ENCODE peak calls at places on chromosomes 7 and 10, in seven cellular contexts. One of them, this sample, is unnamed.

GRCh38 chr10:29522038-29522855 is 112.5 kb downstream of the SVIL start:
- DNase-seq in mesothelial cell of epicardium: no peak
- DNase-seq in cerebellar cortex: no peak
- DNase-seq in AG08396: peak
- DNase-seq in epithelial cell of proximal tubule: no peak
- DNase-seq in A549: no peak
- DNase-seq in KG1: no peak
- DNase-seq in this sample: no peak

GRCh38 chr10:33335800-33336605 is 1.5 kb upstream of the NRP1 start:
- DNase-seq in mesothelial cell of epicardium: no peak
- DNase-seq in cerebellar cortex: no peak
- DNase-seq in AG08396: peak
- DNase-seq in epithelial cell of proximal tubule: peak
- DNase-seq in A549: peak
- DNase-seq in KG1: no peak
- DNase-seq in this sample: peak

GRCh38 chr7:100694196-100694745 is at the start of gene GIGYF1:
- DNase-seq in mesothelial cell of epicardium: peak
- DNase-seq in cerebellar cortex: no peak
- DNase-seq in AG08396: peak
- DNase-seq in epithelial cell of proximal tubule: no peak
- DNase-seq in A549: peak
- DNase-seq in KG1: no peak
- DNase-seq in this sample: peak

GRCh38 chr10:71868192-71868697 is 17.2 kb upstream of the PSAP start:
- DNase-seq in mesothelial cell of epicardium: no peak
- DNase-seq in cerebellar cortex: no peak
- DNase-seq in AG08396: peak
- DNase-seq in epithelial cell of proximal tubule: peak
- DNase-seq in A549: peak
- DNase-seq in KG1: no peak
- DNase-seq in this sample: peak

GRCh38 chr10:3763852-3764625 is 21.0 kb downstream of the KLF6 start:
- DNase-seq in mesothelial cell of epicardium: no peak
- DNase-seq in cerebellar cortex: no peak
- DNase-seq in AG08396: peak
- DNase-seq in epithelial cell of proximal tubule: no peak
- DNase-seq in A549: no peak
- DNase-seq in KG1: no peak
- DNase-seq in this sample: peak

GRCh38 chr7:22364910-22365309 is 8.0 kb upstream of the RAPGEF5 start:
- DNase-seq in mesothelial cell of epicardium: no peak
- DNase-seq in cerebellar cortex: peak
- DNase-seq in AG08396: no peak
- DNase-seq in epithelial cell of proximal tubule: no peak
- DNase-seq in A549: no peak
- DNase-seq in KG1: no peak
- DNase-seq in this sample: no peak

GRCh38 chr10:34323197-34323596 is 491.9 kb downstream of the PARD3 start:
- DNase-seq in mesothelial cell of epicardium: no peak
- DNase-seq in cerebellar cortex: no peak
- DNase-seq in AG08396: no peak
- DNase-seq in epithelial cell of proximal tubule: no peak
- DNase-seq in A549: no peak
- DNase-seq in KG1: peak
- DNase-seq in this sample: no peak

GRCh38 chr10:74189999-74190421 is 39.0 kb downstream of the ADK start:
- DNase-seq in mesothelial cell of epicardium: no peak
- DNase-seq in cerebellar cortex: no peak
- DNase-seq in AG08396: peak
- DNase-seq in epithelial cell of proximal tubule: peak
- DNase-seq in A549: no peak
- DNase-seq in KG1: peak
- DNase-seq in this sample: no peak

GRCh38 chr7:74101061-74101681 is 17.6 kb downstream of the LIMK1 start:
- DNase-seq in mesothelial cell of epicardium: no peak
- DNase-seq in cerebellar cortex: no peak
- DNase-seq in AG08396: no peak
- DNase-seq in epithelial cell of proximal tubule: no peak
- DNase-seq in A549: no peak
- DNase-seq in KG1: no peak
- DNase-seq in this sample: no peak

GRCh38 chr7:154913645-154914579 is 89.0 kb downstream of the PAXIP1 start:
- DNase-seq in mesothelial cell of epicardium: peak
- DNase-seq in cerebellar cortex: peak
- DNase-seq in AG08396: peak
- DNase-seq in epithelial cell of proximal tubule: no peak
- DNase-seq in A549: peak
- DNase-seq in KG1: peak
- DNase-seq in this sample: peak

GRCh38 chr10:124589491-124590006 is 127.9 kb downstream of the LHPP start:
- DNase-seq in mesothelial cell of epicardium: no peak
- DNase-seq in cerebellar cortex: no peak
- DNase-seq in AG08396: peak
- DNase-seq in epithelial cell of proximal tubule: no peak
- DNase-seq in A549: no peak
- DNase-seq in KG1: no peak
- DNase-seq in this sample: no peak